ENCODE peak calls at places on chromosomes 6 and 20, in eight cellular contexts. J is WTC11; B is B cell; C is amniotic stem cell; U is NCI-H187; T is right cardiac atrium; Q is naive thymus-derived CD8-positive, alpha-beta T cell; N is GM12865. R is an unnamed sample.

GRCh38 chr20:50504231-50504823 is 5.9 kb upstream of the PTPN1 start:
- DNase-seq in U (no peak), C (no peak), J (no peak), B (no peak), N (no peak), T (no peak), Q (no peak), R (no peak)

GRCh38 chr6:23176471-23176870 is 607.1 kb downstream of the HDGFL1 start:
- DNase-seq in Q (no peak), T (no peak), C (no peak), J (no peak), B (no peak), U (no peak), N (no peak), R (no peak)

GRCh38 chr6:56424542-56425083 is 177.2 kb upstream of the COL21A1 start:
- DNase-seq in Q (no peak), C (no peak), N (no peak), B (no peak), J (no peak), U (no peak), T (no peak), R (no peak)

GRCh38 chr20:48995599-48995998 is 50.5 kb upstream of the CSE1L start:
- DNase-seq in U (no peak), B (no peak), J (no peak), Q (no peak), C (no peak), T (no peak), N (no peak), R (no peak)

GRCh38 chr20:50399917-50400704 is 110.1 kb upstream of the PTPN1 start:
- DNase-seq in J (no peak), B (no peak), N (no peak), C (no peak), Q (no peak), T (no peak), U (no peak), R (no peak)

GRCh38 chr6:56659721-56660373 is 17.2 kb upstream of the DST start:
- DNase-seq in J (no peak), Q (no peak), U (no peak), T (no peak), C (no peak), N (peak; percentile 73), B (no peak), R (no peak)

GRCh38 chr6:128516514-128516898 is 3.9 kb downstream of the PTPRK start:
- DNase-seq in N (peak; percentile 5), U (no peak), J (no peak), B (no peak), Q (no peak), T (no peak), C (no peak), R (no peak)

GRCh38 chr6:135346747-135347146 is 150.8 kb downstream of the AHI1 start:
- DNase-seq in T (no peak), B (no peak), U (no peak), N (peak; percentile 14), J (no peak), C (no peak), Q (no peak), R (no peak)

GRCh38 chr6:153129873-153130514 is 1.1 kb downstream of the RGS17 start:
- DNase-seq in Q (no peak), U (peak; percentile 5), N (no peak), J (peak; percentile 29), B (no peak), C (no peak), T (peak; percentile 39), R (no peak)

GRCh38 chr20:51238675-51239305 is 215.9 kb upstream of the KCNG1 start:
- DNase-seq in B (no peak), T (no peak), U (no peak), J (no peak), C (no peak), Q (no peak), N (no peak), R (no peak)

GRCh38 chr6:82396964-82397761 is 33.5 kb downstream of the TPBG start:
- DNase-seq in Q (no peak), C (peak; percentile 25), J (no peak), U (no peak), N (peak; percentile 57), B (no peak), T (no peak), R (no peak)

GRCh38 chr20:10553326-10553984 is 118.3 kb downstream of the SLX4IP start:
- DNase-seq in N (peak; percentile 71), U (peak; percentile 50), B (no peak), T (peak; percentile 82), J (peak; percentile 64), C (peak; percentile 50), Q (no peak), R (peak; percentile 66)

GRCh38 chr6:162846723-162847122 is 118.9 kb downstream of the PACRG start:
- DNase-seq in U (no peak), Q (no peak), J (no peak), T (no peak), C (no peak), B (no peak), N (no peak), R (no peak)

GRCh38 chr6:54031194-54031593 is 80.0 kb upstream of the MLIP start:
- DNase-seq in C (no peak), T (no peak), J (no peak), N (no peak), B (no peak), U (no peak), Q (no peak), R (no peak)

GRCh38 chr20:17967595-17968365 is 814 bp downstream of the SNX5 start:
- DNase-seq in C (no peak), J (no peak), B (no peak), U (no peak), Q (peak; percentile 13), T (no peak), N (no peak), R (no peak)

GRCh38 chr6:157150076-157150475 is 173.2 kb downstream of the TMEM242 start:
- DNase-seq in J (no peak), Q (no peak), C (no peak), U (no peak), N (no peak), T (no peak), B (no peak), R (no peak)

GRCh38 chr6:31713991-31714684 is 1.0 kb upstream of the LY6G6D start:
- DNase-seq in Q (no peak), T (no peak), U (no peak), N (no peak), J (no peak), B (no peak), C (no peak), R (no peak)

GRCh38 chr6:34273242-34273805 is 24.5 kb upstream of the SMIM29 start:
- DNase-seq in Q (no peak), C (no peak), B (no peak), N (no peak), J (no peak), T (peak; percentile 78), U (no peak), R (no peak)

GRCh38 chr6:22558288-22558882 is 11.0 kb upstream of the HDGFL1 start:
- DNase-seq in U (no peak), N (no peak), T (no peak), B (no peak), Q (no peak), C (no peak), J (no peak), R (no peak)

GRCh38 chr6:33739611-33740010 is 7.1 kb downstream of the IP6K3 start:
- DNase-seq in N (no peak), J (no peak), T (no peak), C (no peak), U (no peak), Q (no peak), B (no peak), R (no peak)

GRCh38 chr20:4894981-4895381 is 106.3 kb downstream of the SLC23A2 start:
- DNase-seq in B (no peak), Q (no peak), N (peak; percentile 40), T (no peak), J (no peak), C (no peak), U (no peak), R (no peak)

GRCh38 chr6:158031445-158032353 is 50.0 kb downstream of the SYNJ2 start:
- DNase-seq in N (peak; percentile 64), B (no peak), Q (no peak), T (peak; percentile 91), U (no peak), J (no peak), C (peak; percentile 45), R (no peak)

GRCh38 chr6:167550936-167551633 is 226.2 kb downstream of the TTLL2 start:
- DNase-seq in Q (no peak), B (peak; percentile 23), C (no peak), U (no peak), N (no peak), J (no peak), T (peak; percentile 97), R (peak; percentile 99)

GRCh38 chr6:52725530-52726192 is 37.6 kb downstream of the GSTA2 start:
- DNase-seq in C (no peak), N (no peak), Q (no peak), J (no peak), B (no peak), T (no peak), U (no peak), R (no peak)

GRCh38 chr6:134165827-134166226 is 113.4 kb upstream of the SLC2A12 start:
- DNase-seq in C (no peak), U (no peak), Q (no peak), T (no peak), B (no peak), N (no peak), J (no peak), R (no peak)

GRCh38 chr6:6883011-6883410 is 224.8 kb upstream of the RREB1 start:
- DNase-seq in J (no peak), C (no peak), Q (no peak), T (no peak), U (no peak), B (peak; percentile 26), N (no peak), R (no peak)

GRCh38 chr6:137115653-137116052 is 57.8 kb downstream of the IL22RA2 start:
- DNase-seq in B (no peak), N (no peak), U (no peak), J (no peak), C (no peak), Q (no peak), T (no peak), R (no peak)

GRCh38 chr6:138088307-138088744 is 18.9 kb downstream of the PERP start:
- DNase-seq in B (no peak), U (no peak), T (no peak), C (peak; percentile 44), J (no peak), Q (no peak), N (no peak), R (no peak)

GRCh38 chr6:108762394-108762793 is 85.8 kb upstream of the ARMC2 start:
- DNase-seq in C (no peak), J (no peak), B (no peak), Q (no peak), U (no peak), T (no peak), N (peak; percentile 22), R (no peak)